ENCODE peak calls at places on chromosomes 7 and 10, in nine cellular contexts. D is fibroblast of mammary gland; O is astrocyte of the spinal cord; M is right lobe of liver; C is HL-60; S is cardiac muscle cell; V is bronchial epithelial cell; Z is colonic mucosa; H is CD8-positive, alpha-beta T cell. B is an unnamed sample.

GRCh38 chr7:158386866-158387820 is 200.5 kb downstream of the PTPRN2 start:
- DNase-seq in D (no peak), O (no peak), M (no peak), C (no peak), S (no peak), V (no peak), Z (no peak), H (no peak), B (no peak)

GRCh38 chr7:39051707-39052106 is 74.0 kb downstream of the POU6F2 start:
- DNase-seq in D (no peak), O (no peak), M (no peak), C (no peak), S (no peak), V (no peak), Z (no peak), H (no peak), B (no peak)

GRCh38 chr7:19030280-19030679 is 87.2 kb downstream of the TWIST1 start:
- DNase-seq in D (peak), O (peak), M (no peak), C (no peak), S (no peak), V (no peak), Z (no peak), H (no peak), B (no peak)

GRCh38 chr7:53500076-53500475 is 464.6 kb downstream of the POM121L12 start:
- DNase-seq in D (no peak), O (no peak), M (no peak), C (no peak), S (no peak), V (peak), Z (no peak), H (no peak), B (no peak)

GRCh38 chr7:2012044-2012900 is 220.5 kb downstream of the MAD1L1 start:
- DNase-seq in D (no peak), O (no peak), M (peak), C (no peak), S (no peak), V (no peak), Z (no peak), H (no peak), B (no peak)

GRCh38 chr10:80501913-80502521 is 35.7 kb upstream of the SH2D4B start:
- DNase-seq in D (peak), O (no peak), M (no peak), C (no peak), S (no peak), V (no peak), Z (no peak), H (no peak), B (no peak)

GRCh38 chr10:69629897-69630650 is at the start of gene FAM241B:
- DNase-seq in D (peak), O (peak), M (peak), C (no peak), S (peak), V (peak), Z (peak), H (peak), B (no peak)

GRCh38 chr7:130611206-130611605 is 57.3 kb downstream of the COPG2 start:
- DNase-seq in D (no peak), O (no peak), M (no peak), C (no peak), S (no peak), V (no peak), Z (no peak), H (no peak), B (no peak)

GRCh38 chr10:130484131-130484911 is 348.1 kb downstream of the GLRX3 start:
- DNase-seq in D (no peak), O (no peak), M (no peak), C (no peak), S (no peak), V (no peak), Z (no peak), H (no peak), B (no peak)

GRCh38 chr7:74043523-74043951 is 15.6 kb downstream of the ELN start:
- DNase-seq in D (peak), O (peak), M (no peak), C (no peak), S (no peak), V (no peak), Z (no peak), H (no peak), B (peak)

GRCh38 chr10:125911990-125912389 is 15.6 kb downstream of the FANK1 start:
- DNase-seq in D (no peak), O (no peak), M (no peak), C (no peak), S (no peak), V (no peak), Z (peak), H (no peak), B (no peak)

GRCh38 chr10:78621183-78621789 is 447.5 kb upstream of the ZMIZ1 start:
- DNase-seq in D (no peak), O (no peak), M (no peak), C (no peak), S (no peak), V (no peak), Z (no peak), H (no peak), B (no peak)

GRCh38 chr7:79182283-79182682 is 271.2 kb downstream of the MAGI2 start:
- DNase-seq in D (peak), O (peak), M (no peak), C (no peak), S (no peak), V (peak), Z (no peak), H (no peak), B (peak)

GRCh38 chr7:34011017-34011680 is 105.8 kb downstream of the BMPER start:
- DNase-seq in D (peak), O (no peak), M (no peak), C (no peak), S (no peak), V (peak), Z (no peak), H (no peak), B (no peak)

GRCh38 chr7:158413962-158414961 is 173.4 kb downstream of the PTPRN2 start:
- DNase-seq in D (peak), O (peak), M (no peak), C (no peak), S (no peak), V (peak), Z (no peak), H (no peak), B (no peak)

GRCh38 chr10:7544203-7544602 is 122.6 kb downstream of the ITIH5 start:
- DNase-seq in D (peak), O (no peak), M (no peak), C (no peak), S (no peak), V (no peak), Z (no peak), H (no peak), B (no peak)

GRCh38 chr7:149355390-149356048 is 93.5 kb downstream of the ZNF783 start:
- DNase-seq in D (peak), O (no peak), M (no peak), C (no peak), S (peak), V (peak), Z (no peak), H (no peak), B (no peak)

GRCh38 chr10:97279121-97279815 is 13.2 kb downstream of the ARHGAP19 start:
- DNase-seq in D (peak), O (no peak), M (peak), C (peak), S (no peak), V (peak), Z (no peak), H (no peak), B (no peak)

GRCh38 chr7:50584793-50585399 is 19.7 kb upstream of the DDC start:
- DNase-seq in D (no peak), O (no peak), M (no peak), C (no peak), S (no peak), V (peak), Z (no peak), H (no peak), B (no peak)

GRCh38 chr10:126122856-126123255 is 226.5 kb downstream of the FANK1 start:
- DNase-seq in D (no peak), O (no peak), M (no peak), C (no peak), S (no peak), V (no peak), Z (no peak), H (no peak), B (no peak)

GRCh38 chr10:4013651-4014085 is 228.7 kb upstream of the KLF6 start:
- DNase-seq in D (no peak), O (no peak), M (no peak), C (no peak), S (no peak), V (no peak), Z (peak), H (no peak), B (no peak)

GRCh38 chr7:31129067-31129466 is 77.0 kb downstream of the ADCYAP1R1 start:
- DNase-seq in D (no peak), O (no peak), M (no peak), C (no peak), S (no peak), V (no peak), Z (no peak), H (no peak), B (no peak)

GRCh38 chr7:69656890-69657289 is 58.6 kb downstream of the AUTS2 start:
- DNase-seq in D (peak), O (no peak), M (peak), C (no peak), S (no peak), V (no peak), Z (no peak), H (no peak), B (no peak)

GRCh38 chr10:90407116-90407515 is 450.7 kb downstream of the HTR7 start:
- DNase-seq in D (peak), O (peak), M (no peak), C (no peak), S (no peak), V (peak), Z (no peak), H (no peak), B (no peak)

GRCh38 chr10:24287559-24288195 is 78.7 kb downstream of the KIAA1217 start:
- DNase-seq in D (no peak), O (no peak), M (no peak), C (no peak), S (no peak), V (peak), Z (no peak), H (no peak), B (no peak)

GRCh38 chr7:151451156-151451555 is 11.2 kb upstream of the CRYGN start:
- DNase-seq in D (no peak), O (no peak), M (no peak), C (no peak), S (no peak), V (no peak), Z (no peak), H (no peak), B (no peak)

GRCh38 chr7:2269468-2270460 is 27.7 kb downstream of the NUDT1 start:
- DNase-seq in D (peak), O (peak), M (no peak), C (no peak), S (no peak), V (no peak), Z (no peak), H (no peak), B (no peak)

GRCh38 chr7:485188-486081 is 34.2 kb downstream of the PDGFA start:
- DNase-seq in D (peak), O (no peak), M (peak), C (no peak), S (no peak), V (peak), Z (peak), H (no peak), B (no peak)

GRCh38 chr7:142611566-142612250 is 137.6 kb upstream of the PRSS1 start:
- DNase-seq in D (peak), O (no peak), M (no peak), C (no peak), S (no peak), V (no peak), Z (no peak), H (no peak), B (no peak)

GRCh38 chr10:88926484-88927249 is 25.9 kb downstream of the ACTA2 start:
- DNase-seq in D (peak), O (peak), M (no peak), C (peak), S (no peak), V (no peak), Z (no peak), H (no peak), B (peak)

GRCh38 chr7:5139998-5140397 is 50.0 kb upstream of the WIPI2 start:
- DNase-seq in D (peak), O (no peak), M (no peak), C (peak), S (peak), V (peak), Z (peak), H (peak), B (no peak)

GRCh38 chr7:7527047-7527446 is 8.6 kb downstream of the COL28A1 start:
- DNase-seq in D (no peak), O (no peak), M (no peak), C (no peak), S (no peak), V (no peak), Z (no peak), H (no peak), B (no peak)

GRCh38 chr10:43863859-43864591 is 215.3 kb upstream of the ZNF32 start:
- DNase-seq in D (peak), O (peak), M (peak), C (no peak), S (no peak), V (no peak), Z (peak), H (no peak), B (peak)

GRCh38 chr7:20440472-20441105 is 109.9 kb downstream of the ITGB8 start:
- DNase-seq in D (peak), O (peak), M (no peak), C (peak), S (peak), V (peak), Z (peak), H (no peak), B (peak)

GRCh38 chr7:1533569-1534329 is 3.2 kb downstream of the MAFK start:
- DNase-seq in D (peak), O (peak), M (peak), C (peak), S (peak), V (peak), Z (no peak), H (no peak), B (peak)

GRCh38 chr10:35335133-35335532 is 1.2 kb upstream of the CCNY start:
- DNase-seq in D (peak), O (no peak), M (no peak), C (no peak), S (no peak), V (peak), Z (peak), H (no peak), B (no peak)

GRCh38 chr7:80027616-80028173 is 106.9 kb upstream of the GNAI1 start:
- DNase-seq in D (no peak), O (no peak), M (no peak), C (no peak), S (no peak), V (peak), Z (no peak), H (no peak), B (no peak)

GRCh38 chr7:20219446-20220292 is 2.5 kb upstream of the MACC1 start:
- DNase-seq in D (peak), O (peak), M (peak), C (peak), S (no peak), V (peak), Z (peak), H (peak), B (peak)

GRCh38 chr10:115706482-115707076 is 566.4 kb downstream of the GFRA1 start:
- DNase-seq in D (peak), O (peak), M (no peak), C (no peak), S (peak), V (peak), Z (no peak), H (no peak), B (no peak)

GRCh38 chr7:44678468-44679179 is 70.0 kb upstream of the ZMIZ2 start:
- DNase-seq in D (peak), O (peak), M (peak), C (peak), S (no peak), V (peak), Z (no peak), H (no peak), B (peak)

GRCh38 chr7:44673771-44674170 is 67.3 kb downstream of the OGDH start:
- DNase-seq in D (no peak), O (no peak), M (no peak), C (no peak), S (no peak), V (no peak), Z (no peak), H (no peak), B (no peak)

GRCh38 chr7:44678096-44678467 is 70.6 kb upstream of the ZMIZ2 start:
- DNase-seq in D (no peak), O (no peak), M (no peak), C (no peak), S (no peak), V (no peak), Z (no peak), H (no peak), B (no peak)

GRCh38 chr7:44674381-44674780 is 68.0 kb downstream of the OGDH start:
- DNase-seq in D (no peak), O (no peak), M (no peak), C (no peak), S (no peak), V (no peak), Z (no peak), H (no peak), B (no peak)

DNA sequence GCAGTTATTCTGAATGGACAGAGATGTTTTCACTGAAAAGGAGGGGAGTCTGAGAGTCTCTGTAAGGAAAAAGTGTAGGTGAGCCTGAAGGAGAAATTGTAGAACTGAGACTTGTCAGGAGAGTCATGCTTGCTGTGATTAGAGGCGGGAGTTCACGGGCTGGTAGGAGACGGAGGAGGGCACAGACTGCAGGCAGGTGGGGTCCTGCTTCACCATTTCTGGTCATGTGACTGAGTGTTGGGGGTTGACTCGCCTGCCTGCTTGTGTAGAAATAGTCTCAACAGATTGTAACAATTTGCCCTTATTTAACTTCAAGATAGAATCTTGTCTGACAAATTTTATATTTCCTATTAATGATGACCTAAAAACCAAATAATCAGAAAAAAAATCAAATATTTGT is 70.3 kb downstream of the OGDH start:
- DNase-seq in D (no peak), O (no peak), M (no peak), C (no peak), S (no peak), V (no peak), Z (no peak), H (no peak), B (no peak)
- TF ChIP-seq CTCF in D (no peak), O (no peak), M (no peak), C (no peak), S (no peak), V (no peak), Z (no peak), H (no peak), B (no peak)

DNA sequence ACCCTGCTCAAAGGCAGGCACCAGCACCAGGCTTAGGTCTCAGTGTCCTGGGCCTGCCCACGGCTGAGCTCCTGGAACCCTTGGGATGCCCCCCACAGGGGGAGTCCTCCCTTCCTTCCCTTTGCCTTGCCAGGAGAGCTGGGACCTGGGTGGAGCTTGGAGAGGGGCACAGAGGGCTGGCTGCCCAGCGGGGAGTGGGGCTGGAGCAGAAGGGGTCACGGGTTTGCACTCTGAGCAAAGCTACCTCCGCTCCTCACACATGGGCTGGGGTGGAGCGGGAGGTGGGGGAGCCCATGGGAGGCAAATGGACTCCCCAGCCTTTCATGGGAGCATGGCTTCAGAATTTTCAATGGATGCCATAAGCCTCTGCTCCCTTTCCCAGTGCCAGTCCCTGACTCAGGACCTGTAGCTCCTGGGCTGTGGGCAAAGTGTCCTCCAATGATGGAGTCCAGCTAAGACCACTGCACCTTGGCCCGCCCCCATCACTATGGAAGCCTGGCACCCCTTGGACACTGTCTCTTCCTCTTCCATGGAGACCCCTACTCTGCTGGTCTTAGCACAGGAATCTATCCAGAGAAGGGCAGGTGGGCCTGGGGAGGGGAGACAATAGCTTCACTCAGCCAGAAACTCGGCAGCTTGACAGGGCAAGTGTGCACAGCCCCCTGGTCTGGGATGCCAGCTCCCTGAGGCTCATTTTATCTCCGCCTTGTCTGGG is 39.9 kb downstream of the LDB3 start:
- DNase-seq in D (no peak), O (no peak), M (no peak), C (no peak), S (no peak), V (no peak), Z (no peak), H (no peak), B (no peak)
- H3K4me3 ChIP-seq in D (no peak), O (no peak), M (no peak), C (no peak), S (no peak), V (no peak), Z (no peak), H (no peak), B (no peak)

GRCh38 chr10:29470355-29470705 is 164.4 kb downstream of the SVIL start:
- DNase-seq in D (peak), O (no peak), M (no peak), C (peak), S (peak), V (no peak), Z (no peak), H (no peak), B (no peak)
- TF ChIP-seq CTCF in D (peak), O (peak), M (peak), C (no peak), S (peak), V (peak), Z (no peak), H (peak), B (peak)

DNA sequence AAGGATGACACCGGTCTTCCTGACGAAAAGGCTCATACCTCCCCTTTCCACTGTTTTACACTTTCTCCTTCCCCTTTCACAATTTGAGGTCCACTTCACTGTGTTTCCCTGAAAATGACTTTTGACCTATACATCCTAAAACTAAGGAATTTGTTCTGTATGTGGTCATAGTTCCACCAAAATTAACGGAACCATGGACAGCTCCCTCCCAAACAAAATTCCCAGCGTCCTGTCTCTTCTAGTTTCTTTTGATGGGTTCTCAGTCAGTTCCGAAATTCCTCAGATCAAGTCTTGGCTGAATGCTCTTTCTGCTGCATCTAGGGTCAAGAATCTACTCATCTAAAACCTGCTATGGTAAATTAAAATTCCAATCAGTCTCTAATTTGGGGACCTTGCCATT is 1191.9 kb downstream of the CNTNAP2 start:
- DNase-seq in D (no peak), O (no peak), M (no peak), C (no peak), S (peak), V (no peak), Z (no peak), H (no peak), B (no peak)
- H3K4me3 ChIP-seq in D (no peak), O (no peak), M (no peak), C (no peak), S (no peak), V (no peak), Z (no peak), H (no peak), B (no peak)

DNA sequence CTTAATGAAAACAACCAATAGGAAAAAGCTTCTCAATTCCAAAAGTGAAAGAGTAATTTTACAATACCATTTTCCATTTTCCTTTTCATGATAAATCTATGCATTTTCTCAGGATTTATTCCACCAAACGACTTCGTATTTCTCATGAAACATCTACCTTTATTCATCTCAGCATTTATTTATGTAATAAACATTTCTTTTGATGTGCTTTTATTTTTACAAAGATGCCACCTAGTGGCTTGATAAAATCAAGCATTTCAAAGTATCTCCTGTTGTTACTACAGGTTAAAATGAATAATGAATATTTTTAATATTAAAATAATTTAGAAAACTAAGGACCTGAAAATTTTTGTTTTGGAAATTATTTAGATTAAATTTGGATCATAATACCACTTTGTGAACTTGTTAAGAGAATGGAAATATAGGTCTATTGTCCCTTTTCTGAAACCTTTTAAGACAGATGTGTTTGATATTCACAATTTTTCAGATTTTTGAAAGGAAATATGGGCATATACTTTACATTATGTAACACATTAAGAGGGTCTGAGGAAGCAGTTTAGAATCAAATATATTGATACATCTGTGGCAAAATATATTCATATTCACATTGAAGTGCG is 2.7 kb upstream of the IQUB start:
- DNase-seq in D (peak), O (peak), M (no peak), C (no peak), S (no peak), V (peak), Z (no peak), H (no peak), B (no peak)
- TF ChIP-seq CTCF in D (peak), O (peak), M (peak), C (peak), S (peak), V (peak), Z (peak), H (peak), B (peak)